ENCODE peak calls at places on chromosomes 16 and 17, in seven cellular contexts. Q, U, T, Y, P, L and C are unnamed samples.
A peak's percentile ranks its signal among the peaks of the same experiment; 100 is the strongest.

GRCh38 chr16:50311891-50312501 is 45.6 kb downstream of the ADCY7 start:
- DNase-seq in Q (no peak), U (no peak), T (peak; percentile 4), Y (no peak), P (no peak), L (no peak), C (no peak)

GRCh38 chr17:75295220-75296158 is 6.3 kb upstream of the SLC25A19 start:
- DNase-seq in Q (no peak), U (no peak), T (no peak), Y (no peak), P (no peak), L (no peak), C (no peak)

GRCh38 chr17:10618202-10618635 is 38.9 kb downstream of the MYH3 start:
- DNase-seq in Q (peak; percentile 63), U (peak; percentile 75), T (peak; percentile 74), Y (peak; percentile 80), P (peak; percentile 59), L (peak; percentile 50), C (peak; percentile 71)

GRCh38 chr16:26765087-26765486 is 301.6 kb upstream of the C16orf82 start:
- DNase-seq in Q (no peak), U (no peak), T (peak; percentile 24), Y (peak; percentile 49), P (no peak), L (no peak), C (no peak)

GRCh38 chr16:50323335-50324011 is 45.3 kb downstream of the BRD7 start:
- DNase-seq in Q (peak; percentile 41), U (peak; percentile 47), T (no peak), Y (no peak), P (no peak), L (no peak), C (no peak)

GRCh38 chr17:61361084-61361483 is 38.6 kb upstream of the TBX2 start:
- DNase-seq in Q (no peak), U (peak; percentile 76), T (peak; percentile 69), Y (no peak), P (no peak), L (no peak), C (no peak)

GRCh38 chr17:42118545-42118944 is 2.6 kb downstream of the KAT2A start:
- DNase-seq in Q (peak; percentile 15), U (no peak), T (no peak), Y (peak; percentile 62), P (no peak), L (peak; percentile 25), C (no peak)

GRCh38 chr17:37826497-37827115 is 81.7 kb upstream of the HNF1B start:
- DNase-seq in Q (no peak), U (no peak), T (no peak), Y (no peak), P (no peak), L (no peak), C (peak; percentile 46)

GRCh38 chr16:89412811-89413210 is 77.5 kb downstream of the ANKRD11 start:
- DNase-seq in Q (no peak), U (no peak), T (no peak), Y (no peak), P (no peak), L (no peak), C (no peak)

GRCh38 chr16:27972500-27972899 is 91.0 kb downstream of the GSG1L start:
- DNase-seq in Q (peak; percentile 74), U (peak; percentile 73), T (peak; percentile 15), Y (peak; percentile 62), P (no peak), L (peak; percentile 24), C (peak; percentile 38)

GRCh38 chr17:82883461-82884031 is 43.7 kb upstream of the ZNF750 start:
- DNase-seq in Q (no peak), U (no peak), T (no peak), Y (no peak), P (peak; percentile 78), L (no peak), C (no peak)

GRCh38 chr17:74055508-74056160 is 147.8 kb upstream of the RPL38 start:
- DNase-seq in Q (no peak), U (no peak), T (no peak), Y (no peak), P (no peak), L (no peak), C (peak; percentile 59)

GRCh38 chr17:78597923-78598545 is 20.8 kb upstream of the DNAH17 start:
- DNase-seq in Q (no peak), U (no peak), T (peak; percentile 44), Y (no peak), P (no peak), L (no peak), C (no peak)

GRCh38 chr17:39650121-39650579 is 13.2 kb downstream of the STARD3 start:
- DNase-seq in Q (no peak), U (no peak), T (no peak), Y (no peak), P (no peak), L (no peak), C (no peak)

GRCh38 chr16:85757341-85757822 is 6.5 kb upstream of the C16orf74 start:
- DNase-seq in Q (no peak), U (no peak), T (no peak), Y (no peak), P (no peak), L (no peak), C (no peak)

GRCh38 chr17:10029129-10029528 is 124.1 kb upstream of the RCVRN start:
- DNase-seq in Q (no peak), U (no peak), T (no peak), Y (no peak), P (no peak), L (no peak), C (no peak)

GRCh38 chr17:19294443-19294842 is 57.3 kb downstream of the EPN2 start:
- DNase-seq in Q (no peak), U (no peak), T (no peak), Y (no peak), P (no peak), L (no peak), C (no peak)

GRCh38 chr16:31105677-31106213 is 2.4 kb upstream of the BCKDK start:
- DNase-seq in Q (peak; percentile 17), U (no peak), T (peak; percentile 74), Y (peak; percentile 95), P (peak; percentile 96), L (no peak), C (peak; percentile 80)

GRCh38 chr17:42428141-42428944 is 5.3 kb upstream of the CAVIN1 start:
- DNase-seq in Q (peak; percentile 25), U (peak; percentile 95), T (peak; percentile 88), Y (peak; percentile 59), P (no peak), L (peak; percentile 55), C (peak; percentile 64)